ENCODE peak calls at places on chromosomes 6 and 20, in four cellular contexts. One of them, this sample, is unnamed.
A peak's percentile ranks its signal among the peaks of the same experiment; 100 is the strongest.

GRCh38 chr6:30885999-30886896 is 1.9 kb downstream of the DDR1 start:
- DNase-seq in AG04449: no peak
- DNase-seq in activated CD8-positive, alpha-beta T cell treated with anti-CD3 and anti-CD28 coated beads for 36 hours: peak; percentile 50
- DNase-seq in NCI-H460: peak; percentile 80
- DNase-seq in this sample: peak; percentile 63

GRCh38 chr6:122565708-122566107 is 44.5 kb upstream of the PKIB start:
- DNase-seq in AG04449: no peak
- DNase-seq in activated CD8-positive, alpha-beta T cell treated with anti-CD3 and anti-CD28 coated beads for 36 hours: no peak
- DNase-seq in NCI-H460: no peak
- DNase-seq in this sample: no peak

GRCh38 chr6:80181352-80182081 is 75.0 kb downstream of the BCKDHB start:
- DNase-seq in AG04449: no peak
- DNase-seq in activated CD8-positive, alpha-beta T cell treated with anti-CD3 and anti-CD28 coated beads for 36 hours: no peak
- DNase-seq in NCI-H460: no peak
- DNase-seq in this sample: no peak

GRCh38 chr20:15561707-15562106 is 1011.5 kb downstream of the KIF16B start:
- DNase-seq in AG04449: no peak
- DNase-seq in activated CD8-positive, alpha-beta T cell treated with anti-CD3 and anti-CD28 coated beads for 36 hours: no peak
- DNase-seq in NCI-H460: no peak
- DNase-seq in this sample: peak; percentile 77

GRCh38 chr6:170462366-170463020 is 90.6 kb downstream of the PSMB1 start:
- DNase-seq in AG04449: no peak
- DNase-seq in activated CD8-positive, alpha-beta T cell treated with anti-CD3 and anti-CD28 coated beads for 36 hours: peak; percentile 23
- DNase-seq in NCI-H460: no peak
- DNase-seq in this sample: no peak

GRCh38 chr20:31515775-31516107 is 1.5 kb downstream of the HM13 start:
- DNase-seq in AG04449: no peak
- DNase-seq in activated CD8-positive, alpha-beta T cell treated with anti-CD3 and anti-CD28 coated beads for 36 hours: peak; percentile 11
- DNase-seq in NCI-H460: no peak
- DNase-seq in this sample: peak; percentile 18

GRCh38 chr6:96520039-96520850 is 1.4 kb upstream of the UFL1 start:
- DNase-seq in AG04449: no peak
- DNase-seq in activated CD8-positive, alpha-beta T cell treated with anti-CD3 and anti-CD28 coated beads for 36 hours: peak; percentile 17
- DNase-seq in NCI-H460: no peak
- DNase-seq in this sample: peak; percentile 40

GRCh38 chr6:66328181-66328580 is 621.2 kb upstream of the EYS start:
- DNase-seq in AG04449: no peak
- DNase-seq in activated CD8-positive, alpha-beta T cell treated with anti-CD3 and anti-CD28 coated beads for 36 hours: no peak
- DNase-seq in NCI-H460: no peak
- DNase-seq in this sample: no peak

GRCh38 chr6:15359335-15359862 is 113.5 kb downstream of the JARID2 start:
- DNase-seq in AG04449: no peak
- DNase-seq in activated CD8-positive, alpha-beta T cell treated with anti-CD3 and anti-CD28 coated beads for 36 hours: no peak
- DNase-seq in NCI-H460: no peak
- DNase-seq in this sample: no peak

GRCh38 chr6:44002591-44003344 is 124.5 kb downstream of the MRPL14 start:
- DNase-seq in AG04449: no peak
- DNase-seq in activated CD8-positive, alpha-beta T cell treated with anti-CD3 and anti-CD28 coated beads for 36 hours: peak; percentile 85
- DNase-seq in NCI-H460: no peak
- DNase-seq in this sample: peak; percentile 14

GRCh38 chr6:1624071-1624847 is 14.5 kb downstream of the FOXC1 start:
- DNase-seq in AG04449: no peak
- DNase-seq in activated CD8-positive, alpha-beta T cell treated with anti-CD3 and anti-CD28 coated beads for 36 hours: peak; percentile 59
- DNase-seq in NCI-H460: no peak
- DNase-seq in this sample: no peak

GRCh38 chr20:39259010-39259803 is 297.1 kb downstream of the DHX35 start:
- DNase-seq in AG04449: no peak
- DNase-seq in activated CD8-positive, alpha-beta T cell treated with anti-CD3 and anti-CD28 coated beads for 36 hours: no peak
- DNase-seq in NCI-H460: no peak
- DNase-seq in this sample: no peak

GRCh38 chr6:163335671-163336545 is 78.6 kb upstream of the QKI start:
- DNase-seq in AG04449: no peak
- DNase-seq in activated CD8-positive, alpha-beta T cell treated with anti-CD3 and anti-CD28 coated beads for 36 hours: no peak
- DNase-seq in NCI-H460: no peak
- DNase-seq in this sample: no peak

GRCh38 chr6:20486641-20487040 is 47.6 kb upstream of the CDKAL1 start:
- DNase-seq in AG04449: no peak
- DNase-seq in activated CD8-positive, alpha-beta T cell treated with anti-CD3 and anti-CD28 coated beads for 36 hours: no peak
- DNase-seq in NCI-H460: no peak
- DNase-seq in this sample: no peak

GRCh38 chr6:28673800-28674671 is 148.4 kb downstream of the GPX5 start:
- DNase-seq in AG04449: peak; percentile 16
- DNase-seq in activated CD8-positive, alpha-beta T cell treated with anti-CD3 and anti-CD28 coated beads for 36 hours: peak; percentile 78
- DNase-seq in NCI-H460: peak; percentile 59
- DNase-seq in this sample: peak; percentile 83

GRCh38 chr6:37005061-37005810 is at the start of gene FGD2:
- DNase-seq in AG04449: no peak
- DNase-seq in activated CD8-positive, alpha-beta T cell treated with anti-CD3 and anti-CD28 coated beads for 36 hours: no peak
- DNase-seq in NCI-H460: no peak
- DNase-seq in this sample: no peak

GRCh38 chr6:156718647-156719394 is 58.4 kb upstream of the ARID1B start:
- DNase-seq in AG04449: no peak
- DNase-seq in activated CD8-positive, alpha-beta T cell treated with anti-CD3 and anti-CD28 coated beads for 36 hours: no peak
- DNase-seq in NCI-H460: no peak
- DNase-seq in this sample: no peak

GRCh38 chr6:6678811-6679210 is 90.3 kb downstream of the LY86 start:
- DNase-seq in AG04449: no peak
- DNase-seq in activated CD8-positive, alpha-beta T cell treated with anti-CD3 and anti-CD28 coated beads for 36 hours: no peak
- DNase-seq in NCI-H460: no peak
- DNase-seq in this sample: no peak

GRCh38 chr20:48850681-48851299 is 23.0 kb upstream of the PREX1 start:
- DNase-seq in AG04449: no peak
- DNase-seq in activated CD8-positive, alpha-beta T cell treated with anti-CD3 and anti-CD28 coated beads for 36 hours: no peak
- DNase-seq in NCI-H460: no peak
- DNase-seq in this sample: no peak

GRCh38 chr6:154510144-154510905 is at the start of gene CNKSR3:
- DNase-seq in AG04449: peak; percentile 57
- DNase-seq in activated CD8-positive, alpha-beta T cell treated with anti-CD3 and anti-CD28 coated beads for 36 hours: peak; percentile 56
- DNase-seq in NCI-H460: peak; percentile 75
- DNase-seq in this sample: peak; percentile 99

GRCh38 chr6:70108230-70108629 is 194.7 kb downstream of the COL9A1 start:
- DNase-seq in AG04449: no peak
- DNase-seq in activated CD8-positive, alpha-beta T cell treated with anti-CD3 and anti-CD28 coated beads for 36 hours: no peak
- DNase-seq in NCI-H460: peak; percentile 27
- DNase-seq in this sample: peak; percentile 65

GRCh38 chr6:89432875-89433636 is at the start of gene ANKRD6:
- DNase-seq in AG04449: no peak
- DNase-seq in activated CD8-positive, alpha-beta T cell treated with anti-CD3 and anti-CD28 coated beads for 36 hours: peak; percentile 86
- DNase-seq in NCI-H460: peak; percentile 37
- DNase-seq in this sample: peak; percentile 88

GRCh38 chr6:12605888-12606345 is 110.7 kb upstream of the PHACTR1 start:
- DNase-seq in AG04449: no peak
- DNase-seq in activated CD8-positive, alpha-beta T cell treated with anti-CD3 and anti-CD28 coated beads for 36 hours: peak; percentile 62
- DNase-seq in NCI-H460: peak; percentile 59
- DNase-seq in this sample: peak; percentile 38

GRCh38 chr6:137271245-137272183 is 52.3 kb upstream of the IFNGR1 start:
- DNase-seq in AG04449: no peak
- DNase-seq in activated CD8-positive, alpha-beta T cell treated with anti-CD3 and anti-CD28 coated beads for 36 hours: no peak
- DNase-seq in NCI-H460: peak; percentile 55
- DNase-seq in this sample: peak; percentile 56

GRCh38 chr20:56187791-56188190 is 60.7 kb upstream of the MC3R start:
- DNase-seq in AG04449: no peak
- DNase-seq in activated CD8-positive, alpha-beta T cell treated with anti-CD3 and anti-CD28 coated beads for 36 hours: no peak
- DNase-seq in NCI-H460: peak; percentile 14
- DNase-seq in this sample: peak; percentile 8

GRCh38 chr6:11437824-11438459 is 99.6 kb upstream of the TMEM170B start:
- DNase-seq in AG04449: no peak
- DNase-seq in activated CD8-positive, alpha-beta T cell treated with anti-CD3 and anti-CD28 coated beads for 36 hours: no peak
- DNase-seq in NCI-H460: no peak
- DNase-seq in this sample: no peak

GRCh38 chr6:13813621-13814175 is 659 bp downstream of the MCUR1 start:
- DNase-seq in AG04449: no peak
- DNase-seq in activated CD8-positive, alpha-beta T cell treated with anti-CD3 and anti-CD28 coated beads for 36 hours: no peak
- DNase-seq in NCI-H460: peak; percentile 26
- DNase-seq in this sample: peak; percentile 86

GRCh38 chr6:7389162-7389450 is 436 bp downstream of the CAGE1 start:
- DNase-seq in AG04449: no peak
- DNase-seq in activated CD8-positive, alpha-beta T cell treated with anti-CD3 and anti-CD28 coated beads for 36 hours: no peak
- DNase-seq in NCI-H460: peak; percentile 33
- DNase-seq in this sample: peak; percentile 32

GRCh38 chr6:115891111-115891669 is 169.5 kb downstream of the FRK start:
- DNase-seq in AG04449: no peak
- DNase-seq in activated CD8-positive, alpha-beta T cell treated with anti-CD3 and anti-CD28 coated beads for 36 hours: peak; percentile 17
- DNase-seq in NCI-H460: no peak
- DNase-seq in this sample: no peak

GRCh38 chr6:52261229-52261628 is 16.9 kb upstream of the IL17F start:
- DNase-seq in AG04449: peak; percentile 34
- DNase-seq in activated CD8-positive, alpha-beta T cell treated with anti-CD3 and anti-CD28 coated beads for 36 hours: no peak
- DNase-seq in NCI-H460: no peak
- DNase-seq in this sample: no peak

GRCh38 chr6:37673436-37673835 is 24.2 kb downstream of the MDGA1 start:
- DNase-seq in AG04449: no peak
- DNase-seq in activated CD8-positive, alpha-beta T cell treated with anti-CD3 and anti-CD28 coated beads for 36 hours: no peak
- DNase-seq in NCI-H460: no peak
- DNase-seq in this sample: no peak

GRCh38 chr6:56372621-56373020 is 125.2 kb upstream of the COL21A1 start:
- DNase-seq in AG04449: no peak
- DNase-seq in activated CD8-positive, alpha-beta T cell treated with anti-CD3 and anti-CD28 coated beads for 36 hours: no peak
- DNase-seq in NCI-H460: no peak
- DNase-seq in this sample: no peak

GRCh38 chr6:130981409-130981808 is 81.6 kb downstream of the EPB41L2 start:
- DNase-seq in AG04449: no peak
- DNase-seq in activated CD8-positive, alpha-beta T cell treated with anti-CD3 and anti-CD28 coated beads for 36 hours: no peak
- DNase-seq in NCI-H460: no peak
- DNase-seq in this sample: no peak

GRCh38 chr6:35476004-35476403 is 7.8 kb downstream of the RPL10A start:
- DNase-seq in AG04449: no peak
- DNase-seq in activated CD8-positive, alpha-beta T cell treated with anti-CD3 and anti-CD28 coated beads for 36 hours: no peak
- DNase-seq in NCI-H460: no peak
- DNase-seq in this sample: no peak

GRCh38 chr6:78999737-79000136 is 78.3 kb downstream of the PHIP start:
- DNase-seq in AG04449: no peak
- DNase-seq in activated CD8-positive, alpha-beta T cell treated with anti-CD3 and anti-CD28 coated beads for 36 hours: no peak
- DNase-seq in NCI-H460: no peak
- DNase-seq in this sample: no peak

GRCh38 chr6:117482240-117483003 is at the start of gene DCBLD1:
- DNase-seq in AG04449: no peak
- DNase-seq in activated CD8-positive, alpha-beta T cell treated with anti-CD3 and anti-CD28 coated beads for 36 hours: peak; percentile 57
- DNase-seq in NCI-H460: peak; percentile 46
- DNase-seq in this sample: peak; percentile 53

GRCh38 chr20:59120491-59120890 is 43.1 kb upstream of the ZNF831 start:
- DNase-seq in AG04449: no peak
- DNase-seq in activated CD8-positive, alpha-beta T cell treated with anti-CD3 and anti-CD28 coated beads for 36 hours: peak; percentile 67
- DNase-seq in NCI-H460: no peak
- DNase-seq in this sample: no peak